ENCODE peak calls at places on chromosomes 16 and 17, in five cellular contexts. R, C, Q, Y and T are unnamed samples.

GRCh38 chr16:19410435-19411153 is 7.1 kb upstream of the TMC5 start:
- DNase-seq in R (peak; percentile 88), C (no peak), Q (no peak), Y (no peak), T (no peak)

GRCh38 chr16:50731130-50731988 is 10.5 kb upstream of the CYLD start:
- DNase-seq in R (no peak), C (no peak), Q (no peak), Y (no peak), T (no peak)

GRCh38 chr17:50879086-50879485 is 12.9 kb upstream of the TOB1 start:
- DNase-seq in R (no peak), C (no peak), Q (no peak), Y (no peak), T (no peak)

GRCh38 chr16:180921-181667 is 835 bp downstream of the HBQ1 start:
- DNase-seq in R (peak; percentile 92), C (peak; percentile 71), Q (peak; percentile 88), Y (peak; percentile 12), T (no peak)

GRCh38 chr17:15406081-15406480 is 61.3 kb downstream of the CDRT4 start:
- DNase-seq in R (no peak), C (peak; percentile 41), Q (no peak), Y (no peak), T (no peak)

GRCh38 chr17:35057332-35057915 is 6.1 kb downstream of the RFFL start:
- DNase-seq in R (no peak), C (no peak), Q (no peak), Y (no peak), T (no peak)

GRCh38 chr17:41586863-41587495 is at the start of gene KRT14:
- DNase-seq in R (no peak), C (no peak), Q (no peak), Y (no peak), T (no peak)

GRCh38 chr17:38978180-38978579 is 11.0 kb upstream of the FBXO47 start:
- DNase-seq in R (no peak), C (no peak), Q (no peak), Y (no peak), T (no peak)

GRCh38 chr16:89700649-89701424 is 668 bp downstream of the SPATA2L start:
- DNase-seq in R (peak; percentile 81), C (peak; percentile 49), Q (peak; percentile 54), Y (no peak), T (no peak)

GRCh38 chr16:88875703-88876234 is 9.3 kb upstream of the PABPN1L start:
- DNase-seq in R (no peak), C (no peak), Q (no peak), Y (no peak), T (no peak)

GRCh38 chr16:50318796-50319578 is 49.8 kb downstream of the BRD7 start:
- DNase-seq in R (no peak), C (no peak), Q (no peak), Y (no peak), T (no peak)

GRCh38 chr17:4142107-4142900 is 526 bp downstream of the ZZEF1 start:
- DNase-seq in R (peak; percentile 62), C (peak; percentile 49), Q (no peak), Y (no peak), T (no peak)

GRCh38 chr16:67356372-67356771 is 29.8 kb downstream of the LRRC36 start:
- DNase-seq in R (no peak), C (no peak), Q (no peak), Y (no peak), T (no peak)

GRCh38 chr16:67651847-67652246 is 6.9 kb downstream of the CARMIL2 start:
- DNase-seq in R (no peak), C (no peak), Q (no peak), Y (no peak), T (no peak)

GRCh38 chr16:50762241-50762640 is 20.4 kb downstream of the CYLD start:
- DNase-seq in R (no peak), C (peak; percentile 58), Q (no peak), Y (no peak), T (no peak)

GRCh38 chr17:10429416-10430045 is 7.8 kb upstream of the MYH8 start:
- DNase-seq in R (peak; percentile 14), C (no peak), Q (no peak), Y (no peak), T (no peak)

GRCh38 chr16:27799866-27800265 is 249.9 kb downstream of the KATNIP start:
- DNase-seq in R (no peak), C (no peak), Q (no peak), Y (no peak), T (no peak)

GRCh38 chr16:67170168-67170947 is at the start of gene NOL3:
- DNase-seq in R (peak; percentile 87), C (peak; percentile 88), Q (peak; percentile 91), Y (no peak), T (no peak)

GRCh38 chr17:5832886-5833285 is 237.3 kb upstream of the WSCD1 start:
- DNase-seq in R (peak; percentile 84), C (peak; percentile 87), Q (no peak), Y (peak; percentile 58), T (no peak)

GRCh38 chr16:22903716-22904115 is 89.8 kb downstream of the HS3ST2 start:
- DNase-seq in R (no peak), C (no peak), Q (no peak), Y (no peak), T (no peak)

GRCh38 chr17:20289984-20290383 is 177.4 kb downstream of the LGALS9B start:
- DNase-seq in R (no peak), C (no peak), Q (no peak), Y (no peak), T (no peak)

GRCh38 chr17:66275651-66276050 is 26.8 kb upstream of the PRKCA start:
- DNase-seq in R (no peak), C (peak; percentile 90), Q (no peak), Y (peak; percentile 97), T (no peak)

GRCh38 chr16:19884611-19885455 is at the start of gene GPRC5B:
- DNase-seq in R (peak; percentile 66), C (peak; percentile 53), Q (peak; percentile 92), Y (no peak), T (no peak)

GRCh38 chr16:24917236-24917635 is 71.5 kb downstream of the SLC5A11 start:
- DNase-seq in R (no peak), C (no peak), Q (no peak), Y (no peak), T (no peak)

GRCh38 chr17:78484300-78485159 is 92.7 kb downstream of the DNAH17 start:
- DNase-seq in R (peak; percentile 81), C (peak; percentile 25), Q (peak; percentile 98), Y (peak; percentile 22), T (no peak)

GRCh38 chr16:2798723-2799204 is 494 bp downstream of the PRSS41 start:
- DNase-seq in R (no peak), C (no peak), Q (no peak), Y (no peak), T (no peak)

GRCh38 chr16:2803545-2804195 is 5.4 kb downstream of the PRSS41 start:
- DNase-seq in R (no peak), C (no peak), Q (no peak), Y (peak; percentile 12), T (no peak)

GRCh38 chr16:2799205-2799851 is 1.1 kb downstream of the PRSS41 start:
- DNase-seq in R (no peak), C (no peak), Q (no peak), Y (no peak), T (no peak)

GRCh38 chr16:2795714-2796143 is 2.5 kb upstream of the PRSS41 start:
- DNase-seq in R (no peak), C (no peak), Q (no peak), Y (no peak), T (no peak)

DNA sequence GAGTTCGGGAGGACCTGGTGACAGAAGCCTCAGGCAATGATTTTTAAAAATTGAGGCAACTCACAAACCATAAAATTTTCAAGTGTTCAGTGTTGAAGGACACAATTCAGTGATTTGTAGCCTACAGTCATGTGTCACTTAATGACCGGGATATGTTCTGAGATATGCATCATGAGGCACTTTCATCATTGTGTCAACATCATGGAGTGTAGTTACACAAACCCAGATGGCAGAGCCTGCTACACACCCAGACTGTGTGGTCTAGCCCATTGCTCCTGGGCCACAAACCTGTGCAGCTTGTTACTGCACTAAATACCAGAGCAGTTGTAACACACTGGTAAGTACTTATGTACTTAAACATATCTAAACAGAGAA is 1.6 kb downstream of the PRSS41 start:
- DNase-seq in R (no peak), C (no peak), Q (no peak), Y (no peak), T (no peak)
- TF ChIP-seq POLR2AphosphoS5 in R (no peak), C (no peak), Q (no peak), Y (no peak), T (no peak)

GRCh38 chr17:7112527-7113108 is 2.0 kb downstream of the ASGR2 start:
- DNase-seq in R (no peak), C (no peak), Q (no peak), Y (no peak), T (no peak)

GRCh38 chr17:7109461-7110322 is 4.9 kb downstream of the ASGR2 start:
- DNase-seq in R (no peak), C (no peak), Q (no peak), Y (no peak), T (no peak)

GRCh38 chr17:7110617-7111306 is 3.9 kb downstream of the ASGR2 start:
- DNase-seq in R (no peak), C (no peak), Q (no peak), Y (no peak), T (no peak)

GRCh38 chr17:7113273-7114071 is 1.1 kb downstream of the ASGR2 start:
- DNase-seq in R (no peak), C (no peak), Q (no peak), Y (no peak), T (no peak)

GRCh38 chr17:7111784-7112526 is 2.7 kb downstream of the ASGR2 start:
- DNase-seq in R (peak; percentile 42), C (no peak), Q (no peak), Y (no peak), T (no peak)
- H3K4me3 ChIP-seq in R (no peak overlapping the region), C (no peak overlapping the region), Q (no peak overlapping the region), Y (no peak overlapping the region), T (no peak overlapping the region)

GRCh38 chr17:7380855-7381683 is at the start of gene TNK1:
- DNase-seq in R (peak; percentile 73), C (no peak), Q (peak; percentile 82), Y (no peak), T (no peak)
- TF ChIP-seq EZH2 in R (no peak), C (peak; percentile 84), Q (no peak), Y (no peak), T (no peak)

GRCh38 chr17:63833741-63834373 is 6.4 kb upstream of the FTSJ3 start:
- DNase-seq in R (no peak), C (no peak), Q (no peak), Y (no peak), T (no peak)
- TF ChIP-seq POLR2AphosphoS5 in R (no peak), C (no peak), Q (no peak), Y (no peak), T (peak; percentile 19)